ENCODE peak calls at places on chromosome 3, in nine cellular contexts. L is IMR-90, T is heart right ventricle, R is lower leg skin, G is AG04450, F is fibroblast of lung, E is Calu3, Q is kidney epithelial cell, B is mucosa of descending colon. P is an unnamed sample.

GRCh38 chr3:51441282-51442030 is 50.4 kb downstream of the RBM15B start:
- DNase-seq in L (no peak), R (no peak), G (no peak), B (no peak), T (no peak), F (no peak), Q (no peak), E (no peak), P (no peak)

GRCh38 chr3:169914321-169914720 is 2.9 kb downstream of the SAMD7 start:
- DNase-seq in F (peak), T (no peak), B (no peak), R (no peak), G (no peak), E (peak), Q (peak), L (peak), P (no peak)

GRCh38 chr3:79724206-79724605 is 43.6 kb downstream of the ROBO1 start:
- DNase-seq in T (no peak), E (no peak), R (no peak), F (no peak), Q (no peak), B (no peak), G (no peak), L (no peak), P (no peak)

GRCh38 chr3:169694117-169694516 is 30.6 kb upstream of the MECOM start:
- DNase-seq in E (no peak), T (no peak), G (no peak), B (no peak), F (peak), Q (peak), R (no peak), L (peak), P (no peak)

GRCh38 chr3:146052791-146053310 is 108.1 kb downstream of the PLOD2 start:
- DNase-seq in F (no peak), G (no peak), B (no peak), R (no peak), T (no peak), L (peak), Q (no peak), E (no peak), P (no peak)

GRCh38 chr3:102178817-102179216 is 256.0 kb upstream of the ZPLD1 start:
- DNase-seq in T (no peak), Q (no peak), E (no peak), F (no peak), B (no peak), R (no peak), G (no peak), L (no peak), P (no peak)

GRCh38 chr3:36397856-36398255 is 17.6 kb downstream of the STAC start:
- DNase-seq in T (no peak), E (no peak), R (no peak), Q (no peak), B (no peak), G (no peak), L (no peak), F (no peak), P (no peak)

GRCh38 chr3:52684184-52684583 is 1.5 kb downstream of the PBRM1 start:
- DNase-seq in B (no peak), L (no peak), T (no peak), Q (no peak), R (no peak), F (no peak), E (no peak), G (no peak), P (no peak)

GRCh38 chr3:127988770-127989518 is 63.3 kb upstream of the SEC61A1 start:
- DNase-seq in E (no peak), L (no peak), T (no peak), F (no peak), Q (no peak), G (no peak), B (no peak), R (no peak), P (no peak)

GRCh38 chr3:126023390-126023789 is 54.4 kb downstream of the ROPN1B start:
- DNase-seq in R (peak), F (no peak), E (no peak), G (no peak), Q (no peak), L (no peak), B (no peak), T (no peak), P (no peak)

GRCh38 chr3:157374931-157375330 is 61.7 kb upstream of the PTX3 start:
- DNase-seq in B (no peak), R (no peak), E (no peak), L (no peak), T (no peak), G (no peak), F (no peak), Q (no peak), P (no peak)

GRCh38 chr3:182886497-182886896 is 93.2 kb downstream of the ATP11B start:
- DNase-seq in F (peak), Q (no peak), B (no peak), L (peak), T (no peak), E (no peak), R (no peak), G (no peak), P (no peak)

GRCh38 chr3:197303452-197303851 is 5.0 kb upstream of the DLG1 start:
- DNase-seq in T (no peak), L (no peak), B (no peak), F (no peak), G (no peak), E (no peak), R (no peak), Q (no peak), P (no peak)

GRCh38 chr3:53846134-53846850 is at the start of the genes CHDH and IL17RB:
- DNase-seq in T (peak), R (no peak), B (peak), L (no peak), E (peak), G (no peak), Q (no peak), F (no peak), P (no peak)

GRCh38 chr3:152280539-152280938 is 11.8 kb downstream of the MBNL1 start:
- DNase-seq in L (no peak), G (no peak), T (no peak), Q (no peak), F (no peak), B (no peak), E (no peak), R (no peak), P (no peak)

GRCh38 chr3:184291738-184292445 is 7.1 kb upstream of the PSMD2 start:
- DNase-seq in R (no peak), L (no peak), G (no peak), Q (no peak), B (no peak), E (no peak), T (no peak), F (no peak), P (no peak)

GRCh38 chr3:52182691-52183090 is 15.3 kb upstream of the ALAS1 start:
- DNase-seq in Q (no peak), G (no peak), B (no peak), T (no peak), F (no peak), L (no peak), E (no peak), R (no peak), P (no peak)

GRCh38 chr3:9770276-9770812 is 597 bp upstream of the CAMK1 start:
- DNase-seq in L (no peak), G (no peak), F (peak), E (peak), R (peak), T (peak), B (peak), Q (no peak), P (no peak)

GRCh38 chr3:14440531-14441239 is 38.3 kb downstream of the SLC6A6 start:
- DNase-seq in F (no peak), B (no peak), E (peak), L (peak), Q (peak), R (no peak), T (no peak), G (no peak), P (no peak)

GRCh38 chr3:107594870-107595269 is 72.1 kb downstream of the BBX start:
- DNase-seq in B (no peak), F (no peak), G (no peak), T (no peak), Q (no peak), E (no peak), R (no peak), L (peak), P (no peak)

GRCh38 chr3:61612211-61612995 is 51.0 kb downstream of the PTPRG start:
- DNase-seq in F (peak), G (no peak), R (no peak), E (no peak), B (no peak), T (no peak), L (peak), Q (no peak), P (no peak)

GRCh38 chr3:64627471-64628321 is 60.1 kb downstream of the ADAMTS9 start:
- DNase-seq in R (no peak), F (peak), G (no peak), B (no peak), Q (peak), T (no peak), L (peak), E (no peak), P (no peak)

GRCh38 chr3:47024932-47025331 is 45.5 kb downstream of the NBEAL2 start:
- DNase-seq in G (no peak), E (no peak), F (peak), T (no peak), L (peak), Q (no peak), B (no peak), R (no peak), P (no peak)

GRCh38 chr3:147945968-147946519 is 536.9 kb downstream of the ZIC1 start:
- DNase-seq in B (peak), R (no peak), T (no peak), F (peak), L (peak), E (peak), Q (peak), G (peak), P (no peak)

GRCh38 chr3:138673641-138674040 is 65.1 kb downstream of the FAIM start:
- DNase-seq in G (no peak), R (no peak), L (peak), B (peak), F (peak), Q (no peak), T (no peak), E (no peak), P (no peak)

GRCh38 chr3:188465311-188465710 is 311.4 kb downstream of the LPP start:
- DNase-seq in R (no peak), B (no peak), F (no peak), L (no peak), G (no peak), Q (no peak), T (no peak), E (no peak), P (no peak)

GRCh38 chr3:132593950-132594328 is 3.1 kb upstream of the ACKR4 start:
- DNase-seq in Q (peak), G (peak), B (no peak), R (no peak), E (no peak), L (peak), T (no peak), F (peak), P (no peak)

GRCh38 chr3:12994357-12994606 is 78.9 kb downstream of the IQSEC1 start:
- DNase-seq in Q (no peak), B (peak), L (no peak), F (no peak), R (no peak), G (no peak), T (peak), E (peak), P (no peak)

GRCh38 chr3:13879102-13879945 is 547 bp downstream of the WNT7A start:
- DNase-seq in G (no peak), B (no peak), L (no peak), E (peak), Q (no peak), R (no peak), F (no peak), T (no peak), P (no peak)

GRCh38 chr3:181278468-181279238 is 289.1 kb upstream of the DNAJC19 start:
- DNase-seq in T (no peak), G (no peak), B (no peak), Q (no peak), F (no peak), E (no peak), L (no peak), R (no peak), P (no peak)

GRCh38 chr3:195914648-195915473 is 6.5 kb upstream of the TNK2 start:
- DNase-seq in E (peak), L (peak), B (peak), R (peak), T (peak), F (peak), Q (peak), G (peak), P (peak)

GRCh38 chr3:39146083-39146501 is 7.3 kb downstream of the CSRNP1 start:
- DNase-seq in T (no peak), Q (no peak), E (no peak), F (no peak), B (peak), G (no peak), L (no peak), R (no peak), P (no peak)
- TF ChIP-seq CTCF in T (no peak), Q (no peak), E (no peak), F (no peak), B (peak), G (no peak), L (no peak), R (no peak), P (no peak)

GRCh38 chr3:87288486-87288885 is 12.1 kb upstream of the POU1F1 start:
- DNase-seq in E (no peak), R (no peak), T (no peak), G (no peak), F (no peak), B (no peak), Q (no peak), L (no peak), P (no peak)

GRCh38 chr3:87287025-87287424 is 10.6 kb upstream of the POU1F1 start:
- DNase-seq in L (peak), R (no peak), T (no peak), F (peak), Q (peak), B (no peak), E (no peak), G (no peak), P (no peak)
- TF ChIP-seq CTCF in L (no peak), R (no peak), T (no peak), F (no peak), Q (no peak), B (no peak), E (no peak), G (no peak), P (no peak)

GRCh38 chr3:23800731-23801130 is 5.0 kb upstream of the UBE2E1 start:
- DNase-seq in G (no peak), B (no peak), T (no peak), Q (no peak), R (no peak), F (peak), L (peak), E (no peak), P (no peak)
- TF ChIP-seq CTCF in G (peak), B (no peak), T (peak), Q (peak), R (no peak), F (peak), L (peak), E (no peak), P (no peak)

DNA sequence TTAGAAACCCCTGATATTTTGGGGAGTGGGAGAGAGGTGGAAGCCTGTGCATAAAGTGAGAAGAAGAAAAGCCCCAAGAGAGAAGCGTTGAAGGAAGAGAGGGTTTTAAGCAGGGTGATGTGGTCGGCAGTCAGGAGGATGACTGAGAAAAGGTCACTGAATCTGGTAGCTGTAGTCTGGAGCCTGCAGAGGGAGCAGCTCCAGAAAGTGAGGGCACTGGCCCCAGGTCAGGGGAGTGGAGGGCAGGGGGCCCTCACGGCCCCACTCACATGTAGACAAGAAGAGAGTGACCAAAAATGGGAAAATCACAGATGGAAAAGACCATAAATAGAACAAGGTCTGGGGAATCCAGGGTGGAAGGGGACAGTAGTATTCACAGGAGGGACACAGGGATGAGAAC is 105.5 kb downstream of the RYK start:
- DNase-seq in L (no peak), B (no peak), Q (no peak), R (no peak), E (no peak), T (no peak), G (no peak), F (no peak), P (no peak)
- TF ChIP-seq CTCF in L (no peak), B (no peak), Q (no peak), R (no peak), E (no peak), T (no peak), G (no peak), F (no peak), P (no peak)

DNA sequence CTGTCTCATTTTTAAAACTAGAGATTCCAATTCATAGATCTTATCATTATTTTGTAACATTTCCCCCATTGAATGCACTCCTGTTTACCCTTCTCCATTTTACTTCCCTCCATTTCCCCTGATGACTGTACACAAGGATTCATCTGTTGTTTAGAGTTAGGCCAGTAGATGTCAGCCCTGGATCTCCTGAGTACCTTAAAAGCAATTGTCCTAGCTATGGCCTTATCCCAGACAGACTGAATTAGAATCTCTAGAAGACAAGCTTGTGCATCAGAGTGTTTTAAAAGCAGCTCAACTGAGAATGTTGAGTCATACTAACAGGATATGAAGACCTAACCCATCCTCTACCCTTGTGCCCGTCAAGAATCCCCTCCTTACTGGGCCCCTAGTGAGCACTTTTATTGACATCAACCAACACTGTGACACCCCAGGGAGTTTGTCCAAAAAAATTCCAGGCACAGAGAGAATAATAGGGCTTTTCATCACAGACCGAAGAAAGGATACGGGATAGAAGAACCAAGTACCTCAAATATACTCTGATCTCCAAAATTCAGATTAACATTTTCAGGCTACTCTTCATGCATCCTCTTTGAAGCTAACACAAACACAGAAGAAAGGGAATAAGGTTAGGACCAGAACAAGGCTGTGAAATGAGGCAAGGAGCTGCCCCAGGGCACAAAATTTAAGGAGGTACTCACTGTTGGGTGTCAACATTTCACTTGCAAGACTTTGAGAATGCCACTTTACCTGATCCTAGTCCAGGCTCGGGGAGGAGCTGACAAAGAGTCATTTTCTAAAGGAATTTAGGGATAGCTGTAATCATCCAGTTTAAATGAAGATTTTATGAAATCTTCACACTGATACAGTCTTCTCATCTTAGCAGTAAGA is 17.1 kb downstream of the ZBED2 start:
- DNase-seq in B (peak), F (peak), E (peak), R (no peak), T (no peak), Q (no peak), L (peak), G (peak), P (no peak)
- TF ChIP-seq CTCF in B (no peak), F (peak), E (no peak), R (no peak), T (no peak), Q (peak), L (peak), G (peak), P (peak)

GRCh38 chr3:72993391-72993790 is 3.2 kb upstream of the PPP4R2 start:
- DNase-seq in F (no peak), G (no peak), Q (no peak), R (no peak), E (no peak), L (no peak), B (no peak), T (no peak), P (no peak)
- TF ChIP-seq CTCF in F (no peak), G (peak), Q (no peak), R (no peak), E (no peak), L (no peak), B (no peak), T (no peak), P (no peak)